ENCODE peak calls at places on chromosomes 11 and 22, in eight cellular contexts. G is fibroblast of the aortic adventitia, E is endothelial cell, L is fibroblast of pulmonary artery, M is PC-9, R is B cell, F is brain microvascular endothelial cell, H is PC-3. Y is an unnamed sample.

GRCh38 chr11:45658292-45658991 is 7.0 kb downstream of the CHST1 start:
- DNase-seq in G (peak), E (peak), L (peak), M (no peak), R (no peak), F (peak), H (no peak), Y (peak)

GRCh38 chr11:75582935-75583709 is 21.1 kb downstream of the SERPINH1 start:
- DNase-seq in G (peak), E (peak), L (peak), M (peak), R (peak), F (peak), H (peak), Y (no peak)

GRCh38 chr11:78607691-78608090 is 33.0 kb upstream of the NARS2 start:
- DNase-seq in G (no peak), E (no peak), L (no peak), M (no peak), R (no peak), F (no peak), H (no peak), Y (no peak)

GRCh38 chr11:70072471-70073187 is 5.5 kb upstream of the ANO1 start:
- DNase-seq in G (no peak), E (no peak), L (no peak), M (no peak), R (peak), F (no peak), H (no peak), Y (no peak)

GRCh38 chr22:46593996-46594946 is 25.9 kb upstream of the GRAMD4 start:
- DNase-seq in G (no peak), E (no peak), L (no peak), M (no peak), R (no peak), F (no peak), H (no peak), Y (no peak)

GRCh38 chr11:1226981-1227550 is 4.2 kb downstream of the MUC5B start:
- DNase-seq in G (no peak), E (peak), L (peak), M (no peak), R (no peak), F (no peak), H (no peak), Y (no peak)

GRCh38 chr11:103222801-103223200 is 113.6 kb downstream of the DYNC2H1 start:
- DNase-seq in G (peak), E (no peak), L (peak), M (no peak), R (no peak), F (no peak), H (no peak), Y (no peak)

GRCh38 chr22:24333301-24333700 is 62.7 kb downstream of the SPECC1L start:
- DNase-seq in G (peak), E (no peak), L (peak), M (peak), R (no peak), F (peak), H (peak), Y (no peak)

GRCh38 chr22:33116846-33117547 is 58.8 kb upstream of the SYN3 start:
- DNase-seq in G (no peak), E (peak), L (peak), M (peak), R (no peak), F (no peak), H (peak), Y (peak)

GRCh38 chr11:57325735-57326048 is 940 bp upstream of the TNKS1BP1 start:
- DNase-seq in G (no peak), E (peak), L (no peak), M (no peak), R (no peak), F (no peak), H (no peak), Y (no peak)

GRCh38 chr11:36155770-36156485 is 133.3 kb downstream of the COMMD9 start:
- DNase-seq in G (peak), E (no peak), L (no peak), M (no peak), R (no peak), F (no peak), H (peak), Y (peak)

GRCh38 chr11:60396382-60396781 is at the start of gene MS4A14:
- DNase-seq in G (no peak), E (no peak), L (no peak), M (no peak), R (no peak), F (no peak), H (no peak), Y (no peak)

GRCh38 chr11:46315033-46315738 is 32.1 kb upstream of the DGKZ start:
- DNase-seq in G (peak), E (peak), L (peak), M (peak), R (peak), F (peak), H (peak), Y (peak)

GRCh38 chr11:62081378-62082291 is 42.2 kb upstream of the INCENP start:
- DNase-seq in G (peak), E (peak), L (peak), M (peak), R (peak), F (peak), H (peak), Y (peak)

GRCh38 chr11:88508808-88509581 is 171.5 kb upstream of the CTSC start:
- DNase-seq in G (no peak), E (peak), L (peak), M (no peak), R (no peak), F (no peak), H (no peak), Y (no peak)

GRCh38 chr11:61700221-61700620 is 20.0 kb downstream of the DAGLA start:
- DNase-seq in G (peak), E (no peak), L (peak), M (peak), R (no peak), F (peak), H (peak), Y (peak)

GRCh38 chr11:65421204-65422103 is 1.1 kb upstream of the NEAT1 start:
- DNase-seq in G (peak), E (no peak), L (peak), M (peak), R (peak), F (peak), H (peak), Y (peak)

GRCh38 chr11:77602385-77603105 is 12.8 kb downstream of the AQP11 start:
- DNase-seq in G (peak), E (no peak), L (peak), M (peak), R (no peak), F (peak), H (peak), Y (peak)

GRCh38 chr11:126417463-126417862 is 62.0 kb downstream of the ST3GAL4 start:
- DNase-seq in G (no peak), E (no peak), L (no peak), M (no peak), R (no peak), F (no peak), H (peak), Y (no peak)

GRCh38 chr11:18804621-18805020 is 13.0 kb upstream of the PTPN5 start:
- DNase-seq in G (no peak), E (no peak), L (no peak), M (no peak), R (no peak), F (no peak), H (no peak), Y (no peak)

GRCh38 chr11:67117667-67118058 is 1.4 kb upstream of the KDM2A start:
- DNase-seq in G (no peak), E (peak), L (no peak), M (no peak), R (no peak), F (no peak), H (no peak), Y (no peak)

GRCh38 chr11:70250876-70251275 is 19.6 kb upstream of the PPFIA1 start:
- DNase-seq in G (no peak), E (no peak), L (no peak), M (no peak), R (no peak), F (no peak), H (no peak), Y (no peak)

GRCh38 chr11:47270331-47271271 is 668 bp downstream of the MADD start:
- DNase-seq in G (peak), E (peak), L (peak), M (peak), R (no peak), F (peak), H (peak), Y (peak)

GRCh38 chr22:46193898-46194310 is 43.6 kb downstream of the PPARA start:
- DNase-seq in G (peak), E (no peak), L (no peak), M (peak), R (no peak), F (no peak), H (no peak), Y (no peak)

GRCh38 chr22:23651676-23652075 is 19.6 kb upstream of the DRICH1 start:
- DNase-seq in G (no peak), E (no peak), L (no peak), M (no peak), R (no peak), F (no peak), H (no peak), Y (no peak)

GRCh38 chr11:118519549-118519948 is 7.7 kb upstream of the TTC36 start:
- DNase-seq in G (no peak), E (no peak), L (no peak), M (no peak), R (no peak), F (no peak), H (no peak), Y (no peak)

GRCh38 chr11:118524757-118525465 is 2.4 kb upstream of the TTC36 start:
- DNase-seq in G (no peak), E (no peak), L (no peak), M (no peak), R (no peak), F (no peak), H (no peak), Y (no peak)

GRCh38 chr11:118521892-118522311 is 5.4 kb upstream of the TTC36 start:
- DNase-seq in G (no peak), E (no peak), L (peak), M (no peak), R (no peak), F (no peak), H (no peak), Y (no peak)

GRCh38 chr11:118524356-118524755 is 2.9 kb upstream of the TTC36 start:
- DNase-seq in G (no peak), E (no peak), L (no peak), M (no peak), R (no peak), F (no peak), H (no peak), Y (no peak)

DNA sequence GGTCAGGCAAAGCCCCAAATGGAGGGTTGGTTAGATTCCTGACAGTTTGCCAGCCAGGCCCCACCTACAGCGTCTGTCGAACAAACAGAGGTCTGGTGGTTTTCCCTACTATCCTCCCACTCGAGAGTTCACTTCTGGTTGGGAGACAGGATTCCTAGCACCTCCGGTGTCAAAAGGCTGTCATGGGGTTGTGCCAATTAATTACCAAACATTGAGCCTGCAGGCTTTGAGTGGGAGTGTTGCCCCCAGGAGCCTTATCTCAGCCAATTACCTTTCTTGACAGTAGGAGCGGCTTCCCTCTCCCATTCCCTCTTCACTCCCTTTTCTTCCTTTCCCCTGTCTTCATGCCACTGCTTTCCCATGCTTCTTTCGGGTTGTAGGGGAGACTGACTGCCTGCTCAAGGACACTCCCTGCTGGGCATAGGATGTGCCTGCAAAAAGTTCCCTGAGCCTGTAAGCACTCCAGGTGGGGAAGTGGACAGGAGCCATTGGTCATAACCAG is 4.7 kb upstream of the TTC36 start:
- DNase-seq in G (peak), E (peak), L (peak), M (no peak), R (no peak), F (peak), H (peak), Y (peak)
- TF ChIP-seq CTCF in G (peak), E (no peak), L (peak), M (peak), R (no peak), F (peak), H (peak), Y (peak)

GRCh38 chr11:3046190-3046589 is 11.0 kb downstream of the CARS1 start:
- DNase-seq in G (no peak), E (peak), L (no peak), M (no peak), R (no peak), F (no peak), H (peak), Y (no peak)
- TF ChIP-seq CTCF in G (peak), E (peak), L (peak), M (no peak), R (no peak), F (peak), H (peak), Y (no peak)

DNA sequence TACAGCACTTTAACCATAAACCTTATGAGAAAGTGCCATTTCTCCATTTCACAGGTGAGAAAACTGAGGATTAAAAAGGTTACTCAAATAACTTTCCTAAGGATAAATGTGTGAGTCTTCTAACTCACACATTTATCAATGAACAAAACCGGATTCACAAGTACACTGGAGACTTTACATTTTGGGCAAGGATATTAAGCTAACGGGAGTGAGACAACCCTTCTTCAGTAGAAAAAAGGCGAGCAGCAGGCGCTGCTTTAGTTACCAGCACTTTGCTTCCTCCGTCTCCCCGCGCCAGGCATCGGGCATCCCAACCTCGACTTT is 356 bp upstream of the TTC12 start:
- DNase-seq in G (no peak), E (no peak), L (no peak), M (no peak), R (no peak), F (no peak), H (no peak), Y (no peak)
- TF ChIP-seq CTCF in G (no peak), E (no peak), L (no peak), M (no peak), R (no peak), F (no peak), H (no peak), Y (no peak)

DNA sequence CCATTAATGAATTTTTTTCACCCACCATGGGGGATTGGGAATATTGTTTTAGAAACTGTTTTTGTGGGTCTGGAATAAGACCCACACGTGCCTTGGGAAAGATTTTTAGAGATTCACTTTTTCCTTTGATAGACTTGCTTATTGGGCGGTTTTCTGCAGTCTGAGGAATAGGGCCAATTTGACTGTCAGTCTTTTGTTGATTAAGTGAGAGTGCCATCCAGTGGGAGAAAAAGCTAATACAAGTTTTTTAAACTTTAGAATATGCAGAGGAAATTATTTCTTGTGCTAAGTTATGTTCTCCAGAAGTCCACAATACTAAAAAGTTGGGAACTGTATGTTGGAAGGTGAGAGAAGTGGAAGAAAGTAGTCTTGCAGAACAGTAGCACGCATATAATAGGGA is 56.1 kb downstream of the PRMT3 start:
- DNase-seq in G (peak), E (no peak), L (peak), M (no peak), R (no peak), F (no peak), H (peak), Y (peak)
- TF ChIP-seq CTCF in G (peak), E (peak), L (peak), M (peak), R (no peak), F (peak), H (peak), Y (peak)

GRCh38 chr22:48577691-48578090 is 1250.0 kb downstream of the BRD1 start:
- DNase-seq in G (no peak), E (no peak), L (no peak), M (no peak), R (no peak), F (no peak), H (no peak), Y (no peak)

GRCh38 chr22:48576333-48577013 is 1251.2 kb downstream of the BRD1 start:
- DNase-seq in G (no peak), E (peak), L (no peak), M (no peak), R (no peak), F (no peak), H (no peak), Y (no peak)

GRCh38 chr22:48578138-48579034 is 1249.3 kb downstream of the BRD1 start:
- DNase-seq in G (no peak), E (no peak), L (no peak), M (no peak), R (no peak), F (no peak), H (no peak), Y (no peak)

GRCh38 chr22:48575567-48576332 is 1251.9 kb downstream of the BRD1 start:
- DNase-seq in G (no peak), E (no peak), L (no peak), M (no peak), R (no peak), F (no peak), H (no peak), Y (no peak)

DNA sequence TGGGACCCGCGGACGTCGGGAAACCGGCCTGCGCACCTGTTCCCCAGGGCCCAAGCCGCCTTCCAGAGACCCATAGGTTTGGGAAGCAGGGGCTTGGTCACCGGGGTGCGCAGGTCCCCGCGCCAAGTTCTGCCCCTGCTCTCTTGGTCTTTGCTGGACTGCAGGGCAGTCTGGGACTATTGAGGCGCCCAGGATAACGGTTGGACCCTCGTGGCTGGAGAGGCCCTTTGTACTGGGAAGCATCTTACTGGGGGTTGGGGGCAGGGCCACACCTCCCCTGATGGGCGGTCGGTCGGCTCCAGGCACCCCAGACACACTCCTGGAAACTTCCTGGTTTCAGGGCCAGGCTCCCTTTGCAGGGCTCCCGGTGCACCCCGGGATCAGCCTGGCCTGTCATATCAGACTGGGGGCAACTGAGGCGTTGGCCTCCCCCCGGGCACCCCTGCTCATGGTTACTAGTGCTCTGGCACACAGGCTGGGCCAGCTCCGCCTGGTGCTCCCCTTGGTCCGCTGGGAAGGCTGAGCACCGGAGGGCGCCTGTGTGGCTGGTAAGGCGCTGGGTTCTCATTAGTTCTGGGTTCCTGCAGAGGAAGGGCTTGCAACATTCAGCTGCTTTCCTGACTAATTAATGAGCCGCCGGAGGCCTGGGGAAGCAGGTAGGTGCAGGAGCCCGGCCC is 1250.5 kb downstream of the BRD1 start:
- DNase-seq in G (no peak), E (no peak), L (no peak), M (no peak), R (no peak), F (no peak), H (no peak), Y (no peak)
- TF ChIP-seq CTCF in G (no peak), E (no peak), L (no peak), M (no peak), R (no peak), F (no peak), H (no peak), Y (no peak)

DNA sequence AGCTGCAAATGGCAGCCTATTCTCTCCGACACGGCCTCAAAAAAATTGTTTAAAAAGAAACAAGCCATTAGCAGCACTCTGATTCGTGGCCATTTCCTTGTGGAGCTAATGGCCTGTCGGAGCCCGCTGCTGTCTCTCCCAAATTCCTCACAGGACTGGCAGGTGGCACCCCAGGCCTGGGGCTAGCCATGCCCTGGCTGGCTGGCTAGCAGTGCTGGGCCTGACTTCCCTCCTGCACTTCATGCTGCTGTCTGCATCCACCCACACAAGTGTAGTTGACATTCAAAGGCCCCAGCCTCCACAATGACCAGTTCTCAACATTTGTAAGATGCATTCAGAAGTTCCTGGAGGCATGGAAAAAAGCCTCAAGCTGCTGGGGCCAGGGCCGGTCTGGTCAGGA is 61.5 kb downstream of the SMCO4 start:
- DNase-seq in G (no peak), E (no peak), L (no peak), M (no peak), R (no peak), F (no peak), H (no peak), Y (peak)
- TF ChIP-seq CTCF in G (no peak), E (no peak), L (no peak), M (no peak), R (no peak), F (no peak), H (peak), Y (no peak)

DNA sequence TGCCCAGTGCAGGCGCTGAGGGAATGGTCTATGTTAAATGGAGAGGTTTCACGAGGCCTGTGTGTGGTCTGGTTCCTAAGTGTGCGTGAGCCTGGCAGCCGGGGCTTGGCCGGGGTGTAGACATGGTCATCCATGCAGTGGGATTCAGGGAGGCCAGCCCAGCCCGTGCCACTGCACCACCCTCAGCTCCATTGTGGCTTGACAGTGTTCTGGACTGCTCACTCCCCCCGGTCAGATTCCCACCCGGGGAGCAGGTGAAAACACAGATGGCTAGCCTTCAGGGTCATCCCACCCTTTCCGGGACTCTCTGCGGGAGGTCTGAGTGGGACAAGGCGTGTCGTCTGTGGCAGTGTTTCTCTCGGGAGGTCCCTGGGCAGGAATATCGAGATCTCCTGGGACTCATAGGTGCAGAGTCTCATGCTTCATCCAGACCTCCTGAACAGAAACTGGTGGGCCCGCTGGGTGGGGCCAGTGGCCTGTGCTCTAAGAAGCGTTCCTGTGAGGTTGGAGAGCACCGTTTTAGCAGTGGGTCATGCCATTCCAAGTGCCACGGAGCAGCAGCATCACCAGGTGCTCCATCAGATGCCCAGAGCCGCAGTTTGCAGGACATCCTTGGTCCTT is 52.3 kb downstream of the ST14 start:
- DNase-seq in G (no peak), E (peak), L (no peak), M (no peak), R (no peak), F (no peak), H (no peak), Y (no peak)
- TF ChIP-seq CTCF in G (no peak), E (no peak), L (no peak), M (no peak), R (no peak), F (no peak), H (no peak), Y (no peak)

Y was measured in MCF 10A.